ENCODE peak calls at places on chromosome 1, in four cellular contexts. Y, B, T and I are unnamed samples.

GRCh38 chr1:23081376-23081775 is 62.1 kb downstream of the KDM1A start:
- DNase-seq in B (no peak), Y (no peak), T (no peak), I (no peak)

GRCh38 chr1:63731117-63732043 is 42.4 kb upstream of the ROR1 start:
- DNase-seq in T (peak), B (peak), Y (peak), I (peak)

GRCh38 chr1:230230948-230231738 is 164.1 kb downstream of the GALNT2 start:
- DNase-seq in T (no peak), B (no peak), Y (no peak), I (peak)

GRCh38 chr1:64917328-64917861 is 49.0 kb downstream of the JAK1 start:
- DNase-seq in T (peak), Y (no peak), B (peak), I (peak)

GRCh38 chr1:7646981-7647901 is 123.9 kb upstream of the VAMP3 start:
- DNase-seq in T (peak), B (no peak), Y (peak), I (peak)

GRCh38 chr1:230243583-230244377 is 176.7 kb downstream of the GALNT2 start:
- DNase-seq in T (peak), B (no peak), Y (no peak), I (no peak)

GRCh38 chr1:220727523-220727922 is 20.6 kb upstream of the MTARC2 start:
- DNase-seq in T (no peak), B (no peak), Y (no peak), I (no peak)

GRCh38 chr1:59077739-59078503 is 219.0 kb upstream of the FGGY start:
- DNase-seq in T (no peak), Y (no peak), B (no peak), I (no peak)

GRCh38 chr1:232634086-232634485 is 4.2 kb upstream of the SIPA1L2 start:
- DNase-seq in T (no peak), B (no peak), Y (peak), I (peak)

GRCh38 chr1:39297534-39297933 is 93.0 kb downstream of the MACF1 start:
- DNase-seq in B (no peak), Y (no peak), T (no peak), I (no peak)

GRCh38 chr1:114152211-114153050 is 1.2 kb downstream of the SYT6 start:
- DNase-seq in B (peak), Y (peak), T (no peak), I (no peak)

GRCh38 chr1:230459463-230459862 is 33.3 kb upstream of the PGBD5 start:
- DNase-seq in Y (peak), B (peak), T (peak), I (no peak)

GRCh38 chr1:203091761-203092330 is 6.0 kb upstream of the MYOG start:
- DNase-seq in Y (no peak), B (no peak), T (no peak), I (no peak)

GRCh38 chr1:35715568-35716002 is 3.1 kb downstream of the C1orf216 start:
- DNase-seq in Y (peak), B (peak), T (peak), I (peak)

GRCh38 chr1:204873714-204874113 is 3.1 kb downstream of the NFASC start:
- DNase-seq in T (no peak), Y (no peak), B (no peak), I (no peak)